ENCODE peak calls at places on chromosomes 3 and 15, in six cellular contexts. N is heart right ventricle; G is suprapubic skin; Q is Peyer's patch; B is CD8-positive, alpha-beta T cell; A is effector memory CD4-positive, alpha-beta T cell. U is an unnamed sample.

GRCh38 chr15:79170256-79170664 is 79.7 kb upstream of the RASGRF1 start:
- DNase-seq in B (no peak), G (no peak), A (no peak), Q (no peak), N (peak; percentile 21), U (no peak)

GRCh38 chr15:82122754-82123400 is 77.1 kb upstream of the MEX3B start:
- DNase-seq in G (no peak), A (no peak), Q (no peak), B (no peak), N (no peak), U (no peak)

GRCh38 chr3:185361920-185362319 is 1.0 kb upstream of the MAP3K13 start:
- DNase-seq in A (no peak), G (no peak), B (no peak), Q (no peak), N (no peak), U (no peak)

GRCh38 chr15:59303641-59304433 is 68.8 kb downstream of the MYO1E start:
- DNase-seq in A (no peak), Q (peak; percentile 22), G (no peak), N (no peak), B (no peak), U (no peak)

GRCh38 chr3:1987983-1988382 is 110.7 kb upstream of the CNTN4 start:
- DNase-seq in A (no peak), Q (peak; percentile 45), N (no peak), B (no peak), G (no peak), U (no peak)

GRCh38 chr3:111329370-111329769 is 212.6 kb upstream of the CD96 start:
- DNase-seq in Q (no peak), B (no peak), G (no peak), N (no peak), A (no peak), U (no peak)

GRCh38 chr3:81502251-81502650 is 259.2 kb downstream of the GBE1 start:
- DNase-seq in G (no peak), Q (no peak), A (no peak), N (no peak), B (no peak), U (no peak)

GRCh38 chr15:88028024-88028423 is 228.5 kb downstream of the NTRK3 start:
- DNase-seq in N (no peak), G (no peak), B (no peak), Q (no peak), A (no peak), U (no peak)

GRCh38 chr3:73623996-73624362 is 762 bp downstream of the PDZRN3 start:
- DNase-seq in A (no peak), B (no peak), G (no peak), Q (peak; percentile 45), N (peak; percentile 58), U (no peak)

GRCh38 chr15:83283813-83284562 is 476 bp downstream of the BNC1 start:
- DNase-seq in B (no peak), G (no peak), Q (no peak), A (no peak), N (no peak), U (no peak)

GRCh38 chr15:58458076-58458475 is 26.3 kb downstream of the LIPC start:
- DNase-seq in A (no peak), B (no peak), N (no peak), Q (no peak), G (no peak), U (no peak)

GRCh38 chr3:179768080-179768479 is 115.2 kb downstream of the USP13 start:
- DNase-seq in N (no peak), Q (no peak), A (no peak), B (no peak), G (no peak), U (no peak)

GRCh38 chr3:142618917-142619401 is 22.8 kb downstream of the PLS1 start:
- DNase-seq in A (no peak), N (no peak), Q (peak; percentile 62), B (no peak), G (no peak), U (no peak)
- H3K27ac ChIP-seq in A (no peak overlapping the region), N (no peak overlapping the region), Q (peak overlapping the region; percentile 76), B (no peak overlapping the region), G (no peak overlapping the region), U (no peak overlapping the region)

GRCh38 chr3:125143538-125143937 is 69.0 kb downstream of the SLC12A8 start:
- DNase-seq in A (no peak), N (no peak), B (no peak), Q (no peak), G (no peak), U (no peak)
- H3K4me1 ChIP-seq in A (peaks cover 15% of the 10 kb centered on the region), N (peaks cover 73% of the 10 kb centered on the region), B (peaks cover 22% of the 10 kb centered on the region), Q (peaks cover 11% of the 10 kb centered on the region), G (peaks cover 57% of the 10 kb centered on the region), U (peaks cover 29% of the 10 kb centered on the region)

DNA sequence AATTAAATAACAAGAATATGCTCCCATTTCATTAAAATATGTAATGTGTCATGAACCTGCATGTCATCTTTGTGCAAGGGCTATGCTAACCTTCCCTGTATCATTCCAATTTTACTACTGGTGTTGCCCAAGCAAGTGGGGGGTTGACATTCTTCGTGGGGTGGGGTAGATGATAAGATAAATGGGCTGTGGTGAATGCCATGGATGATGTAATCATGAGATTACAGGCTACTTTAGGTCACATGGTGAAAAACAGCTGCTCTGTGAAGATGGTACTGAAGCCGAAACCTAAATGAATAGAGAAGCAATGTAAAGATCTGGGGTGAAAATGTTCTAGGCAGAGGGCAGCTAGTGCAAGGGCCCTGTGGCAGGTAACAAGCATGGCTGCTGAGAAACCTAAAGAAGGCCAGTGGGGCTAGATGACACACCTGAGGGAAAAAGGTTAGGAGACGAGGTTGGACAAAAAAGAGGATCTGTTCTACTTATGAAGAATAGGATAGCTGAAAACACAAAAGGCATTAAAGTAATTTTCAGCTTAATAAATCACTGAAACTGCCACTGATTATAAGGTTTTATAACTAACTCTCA is 35.1 kb downstream of the MTMR10 start:
- DNase-seq in B (no peak), A (no peak), N (no peak), Q (no peak), G (no peak), U (no peak)
- H3K27ac ChIP-seq in B (no peak overlapping the region), A (no peak overlapping the region), N (no peak overlapping the region), Q (no peak overlapping the region), G (no peak overlapping the region), U (no peak overlapping the region)

GRCh38 chr15:64851503-64851840 is 9.8 kb downstream of the PLEKHO2 start:
- DNase-seq in N (no peak), Q (peak; percentile 62), B (no peak), A (no peak), G (no peak), U (peak; percentile 49)
- H3K4me1 ChIP-seq in N (peaks cover 52% of the 10 kb centered on the region), Q (peaks cover 5% of the 10 kb centered on the region), B (peaks cover 16% of the 10 kb centered on the region), A (peaks cover 16% of the 10 kb centered on the region), G (peaks cover 81% of the 10 kb centered on the region), U (peaks cover 100% of the 10 kb centered on the region)

GRCh38 chr15:35260961-35261360 is 175.9 kb upstream of the NANOGP8 start:
- DNase-seq in G (no peak), Q (no peak), N (no peak), A (no peak), B (no peak), U (no peak)
- H3K27ac ChIP-seq in G (no peak overlapping the region), Q (no peak overlapping the region), N (no peak overlapping the region), A (no peak overlapping the region), B (no peak overlapping the region), U (no peak overlapping the region)

GRCh38 chr15:63597821-63598220 is 634 bp downstream of the FBXL22 start:
- DNase-seq in N (no peak), Q (no peak), B (no peak), A (no peak), G (no peak), U (no peak)
- H3K4me1 ChIP-seq in N (peaks cover 39% of the 10 kb centered on the region), Q (no peaks in the 10 kb centered on the region), B (peaks cover 29% of the 10 kb centered on the region), A (peaks cover 23% of the 10 kb centered on the region), G (peaks cover 66% of the 10 kb centered on the region), U (no peaks in the 10 kb centered on the region)

U was measured in tibial nerve.